ENCODE peak calls at places on chromosomes 7 and 10, in six cellular contexts. F, R, G, C, L and E are unnamed samples.

GRCh38 chr10:2477154-2477553 is 590.2 kb upstream of the PFKP start:
- DNase-seq in C (peak; percentile 2), R (no peak), F (peak; percentile 5), L (no peak), G (no peak), E (no peak)

GRCh38 chr10:119253433-119254174 is 46.2 kb downstream of the GRK5 start:
- DNase-seq in C (no peak), F (no peak), G (no peak), L (no peak), R (no peak), E (no peak)

GRCh38 chr7:108448777-108449576 is 7.3 kb downstream of the NRCAM start:
- DNase-seq in C (peak; percentile 86), G (no peak), F (no peak), L (no peak), R (no peak), E (no peak)

GRCh38 chr7:20482071-20482470 is 133.4 kb upstream of the ABCB5 start:
- DNase-seq in R (no peak), L (no peak), F (no peak), G (no peak), C (no peak), E (no peak)

GRCh38 chr7:105234886-105235285 is 153.8 kb downstream of the SRPK2 start:
- DNase-seq in G (no peak), R (no peak), F (no peak), L (no peak), C (no peak), E (no peak)

GRCh38 chr10:17216901-17217395 is 11.1 kb upstream of the VIM start:
- DNase-seq in G (no peak), R (no peak), F (no peak), L (no peak), C (no peak), E (no peak)

GRCh38 chr7:51069411-51070083 is 247.1 kb downstream of the COBL start:
- DNase-seq in G (no peak), L (no peak), F (peak; percentile 23), R (no peak), C (no peak), E (peak; percentile 79)

GRCh38 chr7:187237-187927 is 5.0 kb upstream of the FAM20C start:
- DNase-seq in F (no peak), L (no peak), C (no peak), G (no peak), R (no peak), E (no peak)

GRCh38 chr7:98334077-98334476 is 52.6 kb downstream of the BRI3 start:
- DNase-seq in L (no peak), C (no peak), R (no peak), F (no peak), G (no peak), E (no peak)